ENCODE peak calls at places on chromosomes 7 and 10, in seven cellular contexts. K is A673, S is left lung, A is neural progenitor cell, B is ascending aorta, O is fibroblast of lung, F is chondrocyte. C is an unnamed sample.
A peak's percentile ranks its signal among the peaks of the same experiment; 100 is the strongest.

GRCh38 chr10:98055875-98056516 is 25.6 kb upstream of the CRTAC1 start:
- DNase-seq in K (peak; percentile 35), S (no peak), A (peak; percentile 83), B (no peak), O (peak; percentile 14), F (no peak), C (peak; percentile 14)

GRCh38 chr10:71736570-71737355 is 17.2 kb upstream of the C10orf105 start:
- DNase-seq in K (peak; percentile 23), S (no peak), A (no peak), B (no peak), O (no peak), F (no peak), C (no peak)

GRCh38 chr7:106590209-106590816 is 70.6 kb downstream of the CCDC71L start:
- DNase-seq in K (no peak), S (no peak), A (no peak), B (no peak), O (no peak), F (no peak), C (peak; percentile 32)

GRCh38 chr7:68456469-68456868 is 1141.8 kb upstream of the AUTS2 start:
- DNase-seq in K (no peak), S (no peak), A (no peak), B (no peak), O (no peak), F (no peak), C (no peak)

GRCh38 chr10:113947138-113948011 is 92.9 kb downstream of the NHLRC2 start:
- DNase-seq in K (no peak), S (no peak), A (no peak), B (no peak), O (peak; percentile 43), F (no peak), C (peak; percentile 52)

GRCh38 chr7:126488043-126488442 is 764.7 kb downstream of the GRM8 start:
- DNase-seq in K (no peak), S (no peak), A (no peak), B (no peak), O (no peak), F (no peak), C (no peak)

GRCh38 chr10:31660301-31660700 is 268.3 kb downstream of the ARHGAP12 start:
- DNase-seq in K (no peak), S (no peak), A (no peak), B (no peak), O (no peak), F (no peak), C (no peak)

GRCh38 chr7:100895956-100896742 is 461 bp upstream of the ACHE start:
- DNase-seq in K (peak; percentile 68), S (peak; percentile 78), A (peak; percentile 70), B (no peak), O (no peak), F (no peak), C (no peak)

GRCh38 chr7:148883233-148884048 is 650 bp downstream of the EZH2 start:
- DNase-seq in K (peak; percentile 46), S (peak; percentile 88), A (peak; percentile 69), B (peak; percentile 69), O (no peak), F (peak; percentile 88), C (no peak)

GRCh38 chr7:139798221-139798620 is 20.4 kb upstream of the HIPK2 start:
- DNase-seq in K (no peak), S (no peak), A (no peak), B (no peak), O (no peak), F (no peak), C (no peak)

GRCh38 chr10:11757452-11757819 is 15.3 kb downstream of the ECHDC3 start:
- DNase-seq in K (peak; percentile 68), S (no peak), A (no peak), B (peak; percentile 77), O (peak; percentile 88), F (no peak), C (peak; percentile 98)

GRCh38 chr10:63264852-63265617 is 131.9 kb downstream of the NRBF2 start:
- DNase-seq in K (peak; percentile 80), S (no peak), A (peak; percentile 51), B (no peak), O (peak; percentile 63), F (no peak), C (peak; percentile 57)

GRCh38 chr7:14507617-14508016 is 394.9 kb downstream of the DGKB start:
- DNase-seq in K (peak; percentile 8), S (no peak), A (no peak), B (no peak), O (peak; percentile 66), F (no peak), C (peak; percentile 15)

GRCh38 chr7:33926535-33926934 is 21.2 kb downstream of the BMPER start:
- DNase-seq in K (no peak), S (no peak), A (no peak), B (no peak), O (peak; percentile 60), F (no peak), C (no peak)

GRCh38 chr10:78215645-78216044 is 182.0 kb downstream of the RPS24 start:
- DNase-seq in K (no peak), S (no peak), A (no peak), B (peak; percentile 89), O (peak; percentile 66), F (no peak), C (peak; percentile 72)

GRCh38 chr7:151240942-151241754 is 7.3 kb downstream of the SMARCD3 start:
- DNase-seq in K (no peak), S (no peak), A (no peak), B (no peak), O (no peak), F (no peak), C (no peak)

GRCh38 chr10:104268691-104269645 is at the start of gene GSTO2:
- DNase-seq in K (peak; percentile 99), S (peak; percentile 98), A (peak; percentile 99), B (peak; percentile 100), O (peak; percentile 99), F (peak; percentile 100), C (peak; percentile 96)

GRCh38 chr10:8049874-8050560 is 4.5 kb upstream of the GATA3 start:
- DNase-seq in K (no peak), S (no peak), A (peak; percentile 79), B (no peak), O (no peak), F (no peak), C (no peak)

GRCh38 chr10:30813872-30814471 is 184.4 kb upstream of the LYZL2 start:
- DNase-seq in K (no peak), S (no peak), A (no peak), B (no peak), O (peak; percentile 97), F (no peak), C (peak; percentile 68)

GRCh38 chr7:124813962-124814798 is 48.6 kb upstream of the GPR37 start:
- DNase-seq in K (peak; percentile 19), S (no peak), A (no peak), B (no peak), O (no peak), F (no peak), C (no peak)

GRCh38 chr10:59905735-59906416 is 480 bp downstream of the CCDC6 start:
- DNase-seq in K (no peak), S (peak; percentile 75), A (peak; percentile 18), B (no peak), O (no peak), F (no peak), C (no peak)

GRCh38 chr7:129875745-129876411 is 76.9 kb downstream of the UBE2H start:
- DNase-seq in K (no peak), S (no peak), A (no peak), B (no peak), O (peak; percentile 84), F (no peak), C (peak; percentile 75)

DNA sequence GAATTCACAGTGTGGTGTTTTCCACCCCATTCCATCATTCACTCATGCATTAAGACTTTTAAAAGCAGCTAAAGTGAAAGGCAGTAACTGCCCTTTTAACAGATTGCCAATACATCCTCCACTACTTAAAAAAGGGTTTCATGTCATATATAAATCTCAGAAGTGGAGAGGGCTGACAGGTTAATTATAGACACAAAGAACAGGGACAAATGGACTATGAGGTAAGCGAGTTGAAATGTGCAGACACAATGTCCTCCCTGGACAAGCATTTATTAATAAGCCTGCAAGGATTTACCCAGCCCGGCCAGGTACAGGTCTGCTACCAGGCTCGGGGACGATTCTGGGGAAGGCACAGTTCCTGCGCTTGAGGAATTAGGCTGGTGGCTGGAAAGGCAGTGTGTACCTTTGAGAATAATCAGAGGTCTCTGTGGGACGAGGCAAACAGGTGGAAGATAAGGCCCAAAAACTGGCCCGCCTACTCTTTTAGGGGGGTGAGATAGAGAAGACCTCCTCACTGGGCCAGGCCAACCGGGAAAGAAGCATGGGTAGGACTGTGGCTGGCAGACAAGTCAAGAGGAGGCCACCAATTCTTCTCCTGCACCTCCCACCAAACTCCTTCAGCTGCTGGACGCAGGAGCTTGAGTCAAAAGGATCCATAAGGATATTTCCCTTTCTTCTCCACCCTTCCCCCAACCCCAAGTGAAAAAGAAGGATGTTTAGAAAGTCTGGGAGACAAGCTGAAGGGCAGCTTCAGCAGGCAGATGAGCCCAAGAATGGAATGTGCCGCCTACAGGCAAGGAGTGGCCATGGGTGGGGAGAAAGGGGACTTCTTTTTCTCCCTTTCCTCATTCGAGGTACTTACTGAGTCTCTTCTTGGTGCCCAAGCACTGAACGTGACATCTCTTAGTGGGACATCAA is 1.5 kb downstream of the PDLIM1 start:
- DNase-seq in K (no peak), S (no peak), A (peak; percentile 40), B (no peak), O (no peak), F (no peak), C (no peak)
- TF ChIP-seq CTCF in K (no peak), S (no peak), A (peak; percentile 30), B (no peak), O (no peak), F (peak; percentile 37), C (no peak)

DNA sequence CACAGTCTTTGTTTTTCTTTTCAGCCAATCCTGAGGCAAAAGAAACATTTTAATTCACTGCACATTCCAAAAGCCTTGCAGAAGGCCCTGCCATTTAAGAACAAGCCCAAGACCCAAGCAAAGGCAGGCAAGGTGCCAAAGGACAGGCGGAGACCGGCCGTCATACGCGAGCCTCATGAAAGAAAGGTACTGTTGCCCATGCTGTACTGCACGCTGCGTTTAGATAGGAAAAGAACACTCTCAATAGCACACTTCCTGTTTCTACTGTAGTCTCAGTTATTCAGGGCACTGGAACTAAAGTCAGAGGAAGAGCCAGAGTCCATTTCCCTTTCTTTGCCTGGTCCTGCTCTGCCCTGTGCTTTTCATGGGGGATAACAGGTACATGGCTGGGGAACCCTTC is 47.6 kb downstream of the BMS1 start:
- DNase-seq in K (no peak), S (no peak), A (no peak), B (no peak), O (no peak), F (no peak), C (no peak)
- TF ChIP-seq CTCF in K (no peak), S (no peak), A (no peak), B (no peak), O (no peak), F (no peak), C (no peak)

GRCh38 chr7:114217026-114217425 is 197.6 kb upstream of the FOXP2 start:
- DNase-seq in K (no peak), S (no peak), A (no peak), B (no peak), O (no peak), F (no peak), C (no peak)
- TF ChIP-seq CTCF in K (no peak), S (no peak), A (no peak), B (no peak), O (no peak), F (peak; percentile 65), C (no peak)

DNA sequence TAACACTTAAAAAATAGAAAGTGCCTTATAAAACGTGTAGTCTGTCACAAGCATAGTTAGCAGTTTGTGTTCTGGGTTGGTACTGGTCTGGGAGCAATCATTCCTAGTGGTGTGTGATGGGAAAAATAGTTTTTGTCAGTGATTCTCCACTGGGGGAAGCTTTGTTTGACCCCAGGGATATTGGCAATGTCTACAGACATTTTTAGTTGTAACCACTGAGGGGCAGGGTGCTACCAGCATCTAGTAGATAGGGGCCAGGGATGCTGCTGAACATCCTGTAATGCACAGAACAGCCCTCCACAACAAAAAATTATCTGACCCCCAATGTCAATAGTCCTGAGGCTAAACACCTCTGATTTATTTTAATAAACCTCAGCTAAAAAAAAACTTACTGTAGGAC is 51.6 kb upstream of the CREB5 start:
- DNase-seq in K (no peak), S (no peak), A (peak; percentile 26), B (no peak), O (no peak), F (no peak), C (no peak)
- TF ChIP-seq CTCF in K (no peak), S (no peak), A (peak; percentile 41), B (no peak), O (no peak), F (peak; percentile 31), C (no peak)